ENCODE peak calls at places on chromosomes 13 and 19, in eight cellular contexts. V, P, D, H, K, X, N and G are unnamed samples.

GRCh38 chr19:49347835-49348234 is 12.6 kb downstream of the CD37 start:
- DNase-seq in X (no peak), V (no peak), D (peak), K (no peak), N (no peak), H (no peak), P (no peak), G (peak)

GRCh38 chr19:19215792-19216191 is 4.0 kb downstream of the NCAN start:
- DNase-seq in X (no peak), D (no peak), N (no peak), P (no peak), K (no peak), H (no peak), V (no peak), G (no peak)

GRCh38 chr13:110557082-110557481 is 4.4 kb downstream of the RAB20 start:
- DNase-seq in H (no peak), X (no peak), K (no peak), P (no peak), V (no peak), D (no peak), N (no peak), G (no peak)

GRCh38 chr13:42875448-42876269 is 94.3 kb downstream of the FAM216B start:
- DNase-seq in X (no peak), K (no peak), H (no peak), D (no peak), V (no peak), P (no peak), N (no peak), G (peak)

GRCh38 chr19:29454109-29454508 is 71.7 kb upstream of the VSTM2B start:
- DNase-seq in V (peak), D (no peak), N (no peak), X (no peak), K (no peak), P (no peak), H (no peak), G (no peak)

GRCh38 chr13:40102854-40103253 is 447.4 kb downstream of the COG6 start:
- DNase-seq in H (peak), V (no peak), K (no peak), D (no peak), N (no peak), P (peak), X (no peak), G (peak)

GRCh38 chr19:3321696-3322095 is 44.7 kb upstream of the NFIC start:
- DNase-seq in V (no peak), D (no peak), P (no peak), N (no peak), K (no peak), H (no peak), X (no peak), G (no peak)

GRCh38 chr19:18761531-18762110 is 29.5 kb downstream of the COMP start:
- DNase-seq in K (no peak), P (no peak), N (no peak), D (no peak), H (no peak), V (no peak), X (peak), G (no peak)

GRCh38 chr19:48962849-48963165 is 2.3 kb upstream of the FTL start:
- DNase-seq in N (no peak), P (no peak), V (no peak), D (no peak), K (no peak), X (no peak), H (no peak), G (no peak)

GRCh38 chr19:17328517-17329060 is 6.1 kb downstream of the ANO8 start:
- DNase-seq in K (peak), P (no peak), D (no peak), N (no peak), V (no peak), X (no peak), H (no peak), G (no peak)

GRCh38 chr13:22793598-22794134 is 387.1 kb upstream of the SGCG start:
- DNase-seq in P (no peak), D (no peak), H (no peak), K (no peak), N (no peak), V (no peak), X (no peak), G (no peak)

GRCh38 chr19:8396563-8397203 is 6.5 kb downstream of the RAB11B start:
- DNase-seq in V (no peak), N (no peak), K (peak), H (peak), D (peak), P (peak), X (peak), G (peak)

GRCh38 chr13:69274231-69274630 is 833.4 kb upstream of the ATXN8OS start:
- DNase-seq in D (no peak), V (no peak), K (no peak), H (no peak), P (no peak), X (no peak), N (peak), G (no peak)

GRCh38 chr13:32761472-32761871 is 175.2 kb downstream of the PDS5B start:
- DNase-seq in V (no peak), K (no peak), N (no peak), H (no peak), X (no peak), D (no peak), P (no peak), G (no peak)

GRCh38 chr19:18254546-18255500 is 19.4 kb downstream of the IQCN start:
- DNase-seq in V (no peak), N (no peak), D (no peak), H (no peak), K (peak), P (no peak), X (no peak), G (no peak)

GRCh38 chr13:45511310-45512147 is 46.8 kb downstream of the COG3 start:
- DNase-seq in K (no peak), P (no peak), D (peak), H (no peak), V (no peak), N (no peak), X (no peak), G (peak)

GRCh38 chr19:43305642-43306041 is 36.3 kb upstream of the PSG9 start:
- DNase-seq in N (no peak), K (no peak), D (no peak), V (no peak), P (no peak), H (no peak), X (no peak), G (no peak)

GRCh38 chr19:44677019-44677809 is 5.9 kb downstream of the CEACAM19 start:
- DNase-seq in D (peak), K (no peak), X (no peak), H (no peak), N (peak), P (no peak), V (no peak), G (peak)

GRCh38 chr13:109779074-109779473 is 7.3 kb downstream of the IRS2 start:
- DNase-seq in K (no peak), D (no peak), V (no peak), N (no peak), X (no peak), P (no peak), H (no peak), G (no peak)

GRCh38 chr13:75870397-75870801 is 234.3 kb downstream of the LMO7 start:
- DNase-seq in V (no peak), D (peak), P (no peak), H (no peak), K (no peak), N (no peak), X (no peak), G (peak)

GRCh38 chr13:101258071-101258470 is 158.2 kb downstream of the NALCN start:
- DNase-seq in H (peak), N (peak), X (no peak), P (peak), D (peak), V (no peak), K (no peak), G (peak)

GRCh38 chr19:4538601-4538954 is 1.3 kb downstream of the LRG1 start:
- DNase-seq in P (no peak), K (no peak), H (no peak), D (no peak), V (no peak), N (no peak), X (no peak), G (no peak)

GRCh38 chr13:26999499-26999898 is 172.1 kb downstream of the USP12 start:
- DNase-seq in D (no peak), V (peak), N (no peak), K (no peak), P (no peak), H (no peak), X (no peak), G (no peak)

GRCh38 chr19:44212865-44213346 is 574 bp downstream of the ZNF227 start:
- DNase-seq in P (no peak), K (no peak), D (peak), X (no peak), V (no peak), N (no peak), H (no peak), G (no peak)

GRCh38 chr13:86403213-86403612 is 604.0 kb upstream of the SLITRK6 start:
- DNase-seq in H (no peak), V (no peak), K (no peak), D (no peak), X (no peak), P (no peak), N (no peak), G (no peak)

GRCh38 chr13:91664036-91664435 is 265.6 kb downstream of the GPC5 start:
- DNase-seq in K (no peak), V (no peak), P (no peak), H (no peak), D (no peak), N (peak), X (no peak), G (no peak)

GRCh38 chr13:29319451-29319850 is 276.0 kb downstream of the SLC7A1 start:
- DNase-seq in V (no peak), X (no peak), K (no peak), H (no peak), N (no peak), D (no peak), P (no peak), G (no peak)

GRCh38 chr19:53068199-53068598 is 23.7 kb downstream of the ERVV-2 start:
- DNase-seq in X (no peak), K (no peak), N (no peak), P (no peak), D (no peak), V (no peak), H (no peak), G (no peak)

GRCh38 chr13:47908200-47908902 is 92.7 kb downstream of the SUCLA2 start:
- DNase-seq in N (no peak), P (no peak), D (no peak), V (no peak), X (no peak), K (no peak), H (no peak), G (no peak)

GRCh38 chr13:22848539-22849052 is 332.2 kb upstream of the SGCG start:
- DNase-seq in D (no peak), P (no peak), K (no peak), X (no peak), H (no peak), N (no peak), V (no peak), G (peak)

GRCh38 chr13:100542546-100543156 is 45.9 kb downstream of the GGACT start:
- DNase-seq in D (no peak), H (no peak), P (no peak), K (no peak), X (no peak), V (no peak), N (peak), G (peak)

GRCh38 chr13:21050288-21051197 is 10.8 kb downstream of the LATS2 start:
- DNase-seq in X (no peak), V (no peak), P (no peak), H (no peak), D (no peak), N (no peak), K (no peak), G (no peak)

GRCh38 chr13:31998131-31998530 is 33.4 kb upstream of the FRY start:
- DNase-seq in D (no peak), K (no peak), P (no peak), X (peak), N (no peak), V (no peak), H (no peak), G (no peak)

GRCh38 chr19:7013678-7014077 is 7.6 kb downstream of the MBD3L2B start:
- DNase-seq in H (no peak), D (no peak), X (no peak), K (no peak), N (peak), V (no peak), P (no peak), G (peak)

GRCh38 chr19:58059003-58059671 is at the start of gene ZNF135:
- DNase-seq in N (no peak), D (peak), H (peak), P (peak), V (peak), K (peak), X (peak), G (peak)

GRCh38 chr13:99085846-99086148 is 107.9 kb upstream of the DOCK9 start:
- DNase-seq in X (no peak), H (no peak), D (no peak), P (no peak), K (no peak), N (no peak), V (no peak), G (no peak)

GRCh38 chr13:33723772-33724435 is 94.0 kb upstream of the RFC3 start:
- DNase-seq in N (no peak), D (peak), P (no peak), K (no peak), V (no peak), X (peak), H (peak), G (peak)

GRCh38 chr13:29810145-29810742 is 40.2 kb downstream of the UBL3 start:
- DNase-seq in N (no peak), P (no peak), V (no peak), K (no peak), X (no peak), H (no peak), D (no peak), G (no peak)

GRCh38 chr13:99046851-99047250 is 69.0 kb upstream of the DOCK9 start:
- DNase-seq in V (no peak), P (no peak), D (no peak), X (no peak), N (no peak), K (no peak), H (no peak), G (no peak)

GRCh38 chr13:66375756-66376155 is 854.4 kb downstream of the PCDH9 start:
- DNase-seq in D (no peak), H (no peak), V (no peak), X (no peak), K (no peak), N (no peak), P (no peak), G (no peak)